ENCODE peak calls at places on chromosomes 11 and 22, in ten cellular contexts. One of them, this sample, is unnamed. For H3K4me1, the result is how much of the 10 kb centered on the place peaks cover.

GRCh38 chr11:132994038-132994502 is 538.2 kb downstream of the OPCML start:
- DNase-seq in left lung: no peak
- DNase-seq in stomach: no peak
- DNase-seq in PC-3: no peak
- DNase-seq in CD8-positive, alpha-beta T cell: no peak
- DNase-seq in kidney: no peak
- DNase-seq in colonic mucosa: no peak
- DNase-seq in cardiac muscle cell: peak
- DNase-seq in OCI-LY7: no peak
- DNase-seq in left ventricle myocardium inferior: no peak
- DNase-seq in this sample: no peak

GRCh38 chr11:108754901-108755625 is 90.2 kb downstream of the DDX10 start:
- DNase-seq in colonic mucosa: no peak
- DNase-seq in stomach: no peak
- DNase-seq in kidney: no peak
- DNase-seq in CD8-positive, alpha-beta T cell: no peak
- DNase-seq in cardiac muscle cell: no peak
- DNase-seq in OCI-LY7: no peak
- DNase-seq in left lung: no peak
- DNase-seq in left ventricle myocardium inferior: no peak
- DNase-seq in PC-3: peak
- DNase-seq in this sample: no peak

GRCh38 chr11:126720539-126721235 is 279.9 kb downstream of the KIRREL3 start:
- DNase-seq in stomach: no peak
- DNase-seq in left ventricle myocardium inferior: no peak
- DNase-seq in cardiac muscle cell: no peak
- DNase-seq in OCI-LY7: no peak
- DNase-seq in kidney: no peak
- DNase-seq in colonic mucosa: no peak
- DNase-seq in CD8-positive, alpha-beta T cell: no peak
- DNase-seq in left lung: no peak
- DNase-seq in PC-3: no peak
- DNase-seq in this sample: no peak

GRCh38 chr22:32218470-32218869 is 13.6 kb upstream of the RFPL2 start:
- DNase-seq in PC-3: no peak
- DNase-seq in colonic mucosa: no peak
- DNase-seq in left ventricle myocardium inferior: no peak
- DNase-seq in cardiac muscle cell: no peak
- DNase-seq in left lung: no peak
- DNase-seq in stomach: no peak
- DNase-seq in OCI-LY7: no peak
- DNase-seq in CD8-positive, alpha-beta T cell: no peak
- DNase-seq in kidney: no peak
- DNase-seq in this sample: no peak

GRCh38 chr11:70415642-70416395 is 17.5 kb downstream of the CTTN start:
- DNase-seq in left ventricle myocardium inferior: no peak
- DNase-seq in PC-3: no peak
- DNase-seq in colonic mucosa: no peak
- DNase-seq in OCI-LY7: no peak
- DNase-seq in stomach: no peak
- DNase-seq in kidney: no peak
- DNase-seq in CD8-positive, alpha-beta T cell: no peak
- DNase-seq in left lung: no peak
- DNase-seq in cardiac muscle cell: no peak
- DNase-seq in this sample: no peak

GRCh38 chr22:32706149-32706548 is 95.4 kb upstream of the TIMP3 start:
- DNase-seq in left lung: no peak
- DNase-seq in left ventricle myocardium inferior: no peak
- DNase-seq in stomach: no peak
- DNase-seq in OCI-LY7: peak
- DNase-seq in kidney: no peak
- DNase-seq in cardiac muscle cell: no peak
- DNase-seq in CD8-positive, alpha-beta T cell: no peak
- DNase-seq in colonic mucosa: no peak
- DNase-seq in PC-3: no peak
- DNase-seq in this sample: no peak

GRCh38 chr11:77064648-77065217 is 2.0 kb upstream of the CAPN5 start:
- DNase-seq in cardiac muscle cell: no peak
- DNase-seq in left lung: no peak
- DNase-seq in CD8-positive, alpha-beta T cell: no peak
- DNase-seq in stomach: no peak
- DNase-seq in PC-3: no peak
- DNase-seq in kidney: peak
- DNase-seq in OCI-LY7: no peak
- DNase-seq in left ventricle myocardium inferior: no peak
- DNase-seq in colonic mucosa: no peak
- DNase-seq in this sample: no peak

GRCh38 chr11:28366549-28367341 is 258.6 kb downstream of the METTL15 start:
- DNase-seq in colonic mucosa: no peak
- DNase-seq in PC-3: no peak
- DNase-seq in left lung: no peak
- DNase-seq in kidney: no peak
- DNase-seq in left ventricle myocardium inferior: no peak
- DNase-seq in CD8-positive, alpha-beta T cell: no peak
- DNase-seq in cardiac muscle cell: peak
- DNase-seq in OCI-LY7: no peak
- DNase-seq in stomach: no peak
- DNase-seq in this sample: no peak

GRCh38 chr11:1402776-1403620 is 13.3 kb downstream of the BRSK2 start:
- DNase-seq in PC-3: no peak
- DNase-seq in stomach: no peak
- DNase-seq in colonic mucosa: no peak
- DNase-seq in cardiac muscle cell: no peak
- DNase-seq in left lung: peak
- DNase-seq in kidney: peak
- DNase-seq in OCI-LY7: peak
- DNase-seq in left ventricle myocardium inferior: no peak
- DNase-seq in CD8-positive, alpha-beta T cell: no peak
- DNase-seq in this sample: no peak

GRCh38 chr11:121383726-121384125 is 68.4 kb upstream of the SORL1 start:
- DNase-seq in OCI-LY7: no peak
- DNase-seq in stomach: no peak
- DNase-seq in kidney: no peak
- DNase-seq in cardiac muscle cell: no peak
- DNase-seq in colonic mucosa: no peak
- DNase-seq in left lung: no peak
- DNase-seq in PC-3: no peak
- DNase-seq in CD8-positive, alpha-beta T cell: no peak
- DNase-seq in left ventricle myocardium inferior: no peak
- DNase-seq in this sample: no peak

DNA sequence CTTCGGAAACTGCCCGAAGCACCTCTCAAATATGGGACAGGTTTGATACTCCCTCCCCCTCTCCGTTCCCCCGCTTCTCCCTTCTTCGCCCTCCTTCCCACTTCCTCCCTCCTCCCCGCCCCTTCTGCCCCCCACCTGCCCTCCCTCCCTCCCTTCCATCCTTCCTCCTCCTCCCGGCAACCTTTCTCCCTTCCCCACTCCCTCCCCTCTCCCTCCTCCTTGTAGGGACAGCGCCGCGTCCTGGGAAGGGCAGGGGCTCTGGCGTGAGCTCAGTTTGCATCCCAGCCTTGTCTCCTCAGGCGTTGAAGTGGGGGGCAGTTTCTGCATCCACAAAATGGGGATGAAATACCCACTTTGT is 6.1 kb upstream of the NFAM1 start:
- DNase-seq in left ventricle myocardium inferior: no peak
- DNase-seq in cardiac muscle cell: no peak
- DNase-seq in colonic mucosa: no peak
- DNase-seq in stomach: no peak
- DNase-seq in OCI-LY7: no peak
- DNase-seq in CD8-positive, alpha-beta T cell: no peak
- DNase-seq in kidney: no peak
- DNase-seq in left lung: no peak
- DNase-seq in PC-3: no peak
- DNase-seq in this sample: no peak
- H3K4me1 ChIP-seq in left ventricle myocardium inferior: under half
- H3K4me1 ChIP-seq in cardiac muscle cell: under half
- H3K4me1 ChIP-seq in colonic mucosa: under half
- H3K4me1 ChIP-seq in stomach: under half
- H3K4me1 ChIP-seq in OCI-LY7: half or more
- H3K4me1 ChIP-seq in CD8-positive, alpha-beta T cell: under half
- H3K4me1 ChIP-seq in kidney: under half
- H3K4me1 ChIP-seq in left lung: half or more
- H3K4me1 ChIP-seq in PC-3: under half
- H3K4me1 ChIP-seq in this sample: under half

GRCh38 chr11:116598556-116598955 is 174.2 kb downstream of the BUD13 start:
- DNase-seq in left lung: no peak
- DNase-seq in CD8-positive, alpha-beta T cell: no peak
- DNase-seq in left ventricle myocardium inferior: no peak
- DNase-seq in PC-3: no peak
- DNase-seq in cardiac muscle cell: no peak
- DNase-seq in colonic mucosa: no peak
- DNase-seq in stomach: no peak
- DNase-seq in kidney: no peak
- DNase-seq in OCI-LY7: no peak
- DNase-seq in this sample: no peak

GRCh38 chr11:116601734-116602636 is 170.8 kb downstream of the BUD13 start:
- DNase-seq in CD8-positive, alpha-beta T cell: no peak
- DNase-seq in PC-3: no peak
- DNase-seq in OCI-LY7: no peak
- DNase-seq in left ventricle myocardium inferior: no peak
- DNase-seq in cardiac muscle cell: no peak
- DNase-seq in kidney: no peak
- DNase-seq in left lung: no peak
- DNase-seq in colonic mucosa: no peak
- DNase-seq in stomach: no peak
- DNase-seq in this sample: no peak

GRCh38 chr11:116602637-116602942 is 170.2 kb downstream of the BUD13 start:
- DNase-seq in CD8-positive, alpha-beta T cell: no peak
- DNase-seq in cardiac muscle cell: no peak
- DNase-seq in stomach: no peak
- DNase-seq in kidney: no peak
- DNase-seq in left lung: no peak
- DNase-seq in left ventricle myocardium inferior: no peak
- DNase-seq in colonic mucosa: no peak
- DNase-seq in OCI-LY7: no peak
- DNase-seq in PC-3: no peak
- DNase-seq in this sample: no peak

GRCh38 chr11:116598036-116598435 is 174.8 kb downstream of the BUD13 start:
- DNase-seq in CD8-positive, alpha-beta T cell: no peak
- DNase-seq in left ventricle myocardium inferior: no peak
- DNase-seq in left lung: no peak
- DNase-seq in OCI-LY7: no peak
- DNase-seq in PC-3: no peak
- DNase-seq in stomach: no peak
- DNase-seq in colonic mucosa: no peak
- DNase-seq in kidney: no peak
- DNase-seq in cardiac muscle cell: no peak
- DNase-seq in this sample: no peak

GRCh38 chr11:116600930-116601329 is 171.9 kb downstream of the BUD13 start:
- DNase-seq in colonic mucosa: no peak
- DNase-seq in cardiac muscle cell: no peak
- DNase-seq in left ventricle myocardium inferior: no peak
- DNase-seq in kidney: no peak
- DNase-seq in left lung: no peak
- DNase-seq in OCI-LY7: no peak
- DNase-seq in stomach: no peak
- DNase-seq in CD8-positive, alpha-beta T cell: no peak
- DNase-seq in PC-3: no peak
- DNase-seq in this sample: no peak
- TF ChIP-seq CTCF in colonic mucosa: no peak
- TF ChIP-seq CTCF in cardiac muscle cell: no peak
- TF ChIP-seq CTCF in left ventricle myocardium inferior: no peak
- TF ChIP-seq CTCF in kidney: no peak
- TF ChIP-seq CTCF in left lung: no peak
- TF ChIP-seq CTCF in OCI-LY7: no peak
- TF ChIP-seq CTCF in stomach: no peak
- TF ChIP-seq CTCF in CD8-positive, alpha-beta T cell: no peak
- TF ChIP-seq CTCF in PC-3: no peak
- TF ChIP-seq CTCF in this sample: no peak

GRCh38 chr11:3888210-3888609 is 32.7 kb downstream of the STIM1 start:
- DNase-seq in kidney: no peak
- DNase-seq in colonic mucosa: no peak
- DNase-seq in left lung: no peak
- DNase-seq in OCI-LY7: no peak
- DNase-seq in cardiac muscle cell: no peak
- DNase-seq in stomach: no peak
- DNase-seq in CD8-positive, alpha-beta T cell: no peak
- DNase-seq in left ventricle myocardium inferior: no peak
- DNase-seq in PC-3: no peak
- DNase-seq in this sample: no peak

GRCh38 chr11:3891751-3892150 is 36.3 kb downstream of the STIM1 start:
- DNase-seq in kidney: no peak
- DNase-seq in cardiac muscle cell: no peak
- DNase-seq in left lung: no peak
- DNase-seq in colonic mucosa: no peak
- DNase-seq in left ventricle myocardium inferior: no peak
- DNase-seq in CD8-positive, alpha-beta T cell: no peak
- DNase-seq in PC-3: no peak
- DNase-seq in stomach: no peak
- DNase-seq in OCI-LY7: no peak
- DNase-seq in this sample: no peak

GRCh38 chr11:3888876-3889275 is 33.4 kb downstream of the STIM1 start:
- DNase-seq in OCI-LY7: no peak
- DNase-seq in stomach: no peak
- DNase-seq in kidney: no peak
- DNase-seq in PC-3: no peak
- DNase-seq in cardiac muscle cell: no peak
- DNase-seq in left lung: no peak
- DNase-seq in colonic mucosa: no peak
- DNase-seq in CD8-positive, alpha-beta T cell: no peak
- DNase-seq in left ventricle myocardium inferior: no peak
- DNase-seq in this sample: no peak

GRCh38 chr11:3890806-3891205 is 35.3 kb downstream of the STIM1 start:
- DNase-seq in CD8-positive, alpha-beta T cell: no peak
- DNase-seq in kidney: no peak
- DNase-seq in OCI-LY7: peak
- DNase-seq in left lung: no peak
- DNase-seq in PC-3: no peak
- DNase-seq in left ventricle myocardium inferior: no peak
- DNase-seq in stomach: no peak
- DNase-seq in colonic mucosa: no peak
- DNase-seq in cardiac muscle cell: no peak
- DNase-seq in this sample: no peak

GRCh38 chr11:3890014-3890413 is 34.5 kb downstream of the STIM1 start:
- DNase-seq in cardiac muscle cell: no peak
- DNase-seq in left ventricle myocardium inferior: no peak
- DNase-seq in CD8-positive, alpha-beta T cell: no peak
- DNase-seq in PC-3: no peak
- DNase-seq in stomach: no peak
- DNase-seq in left lung: no peak
- DNase-seq in OCI-LY7: no peak
- DNase-seq in kidney: no peak
- DNase-seq in colonic mucosa: no peak
- DNase-seq in this sample: no peak
- H3K4me1 ChIP-seq in cardiac muscle cell: under half
- H3K4me1 ChIP-seq in left ventricle myocardium inferior: under half
- H3K4me1 ChIP-seq in CD8-positive, alpha-beta T cell: under half
- H3K4me1 ChIP-seq in PC-3: under half
- H3K4me1 ChIP-seq in stomach: under half
- H3K4me1 ChIP-seq in left lung: under half
- H3K4me1 ChIP-seq in OCI-LY7: half or more
- H3K4me1 ChIP-seq in kidney: under half
- H3K4me1 ChIP-seq in colonic mucosa: under half
- H3K4me1 ChIP-seq in this sample: under half

DNA sequence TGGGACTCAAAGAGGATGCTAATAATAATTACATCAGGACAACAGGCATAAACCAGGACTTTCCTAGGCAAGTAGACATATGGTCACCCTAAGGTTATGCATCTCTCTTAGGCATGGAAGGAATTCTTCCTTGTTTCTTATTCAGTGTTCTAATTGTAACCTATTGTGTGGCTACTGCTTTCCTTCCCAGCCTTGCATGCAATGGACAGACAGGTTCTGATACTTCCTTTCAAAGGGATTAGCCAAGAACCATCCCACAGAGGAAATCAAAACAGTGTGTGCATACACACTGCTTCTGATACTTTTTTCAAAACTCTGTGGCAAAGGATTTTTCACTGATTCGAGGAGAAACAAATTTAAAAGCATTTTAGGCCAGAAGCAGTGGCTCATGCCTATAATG is 48.3 kb downstream of the RRAS2 start:
- DNase-seq in stomach: no peak
- DNase-seq in CD8-positive, alpha-beta T cell: no peak
- DNase-seq in OCI-LY7: no peak
- DNase-seq in left ventricle myocardium inferior: no peak
- DNase-seq in cardiac muscle cell: no peak
- DNase-seq in left lung: no peak
- DNase-seq in PC-3: no peak
- DNase-seq in colonic mucosa: no peak
- DNase-seq in kidney: no peak
- DNase-seq in this sample: no peak
- TF ChIP-seq CTCF in stomach: no peak
- TF ChIP-seq CTCF in CD8-positive, alpha-beta T cell: no peak
- TF ChIP-seq CTCF in OCI-LY7: no peak
- TF ChIP-seq CTCF in left ventricle myocardium inferior: no peak
- TF ChIP-seq CTCF in cardiac muscle cell: no peak
- TF ChIP-seq CTCF in left lung: no peak
- TF ChIP-seq CTCF in PC-3: no peak
- TF ChIP-seq CTCF in colonic mucosa: no peak
- TF ChIP-seq CTCF in kidney: no peak
- TF ChIP-seq CTCF in this sample: no peak

This sample was measured in heart right ventricle.